ENCODE peak calls at places on chromosome 14, in six cellular contexts. Y is fibroblast of lung, U is adrenal gland, D is brain microvascular endothelial cell, Z is thyroid gland, M is body of pancreas. E is an unnamed sample.

GRCh38 chr14:34301107-34301734 is 160.8 kb downstream of the SPTSSA start:
- DNase-seq in Y (peak; percentile 48), D (peak; percentile 38), Z (no peak), U (no peak), M (peak; percentile 25), E (peak; percentile 17)

GRCh38 chr14:95830386-95830785 is 46.2 kb upstream of the TUNAR start:
- DNase-seq in D (no peak), Y (no peak), M (no peak), Z (no peak), U (no peak), E (no peak)

GRCh38 chr14:32560213-32560857 is 231.2 kb downstream of the AKAP6 start:
- DNase-seq in M (peak; percentile 55), U (peak; percentile 57), Z (peak; percentile 53), D (peak; percentile 79), Y (peak; percentile 87), E (peak; percentile 72)

GRCh38 chr14:89312937-89313336 is 104.1 kb downstream of the FOXN3 start:
- DNase-seq in M (no peak), D (no peak), Z (no peak), U (no peak), Y (no peak), E (no peak)

GRCh38 chr14:76953196-76953945 is 75.1 kb downstream of the IRF2BPL start:
- DNase-seq in Y (peak; percentile 82), Z (peak; percentile 87), D (peak; percentile 64), U (peak; percentile 72), M (peak; percentile 74), E (peak; percentile 73)

GRCh38 chr14:78356406-78356805 is 186.2 kb downstream of the NRXN3 start:
- DNase-seq in M (no peak), Z (no peak), D (no peak), U (no peak), Y (no peak), E (no peak)

GRCh38 chr14:95428557-95428956 is 87.9 kb downstream of the SYNE3 start:
- DNase-seq in Y (no peak), Z (no peak), M (no peak), D (no peak), U (no peak), E (no peak)

GRCh38 chr14:36028218-36028617 is 148.3 kb downstream of the PTCSC3 start:
- DNase-seq in Y (no peak), U (no peak), Z (no peak), M (no peak), D (no peak), E (no peak)

GRCh38 chr14:61564623-61565091 is 130.7 kb upstream of the HIF1A start:
- DNase-seq in D (peak; percentile 97), Y (peak; percentile 91), M (no peak), Z (no peak), U (no peak), E (no peak)

GRCh38 chr14:46582826-46583225 is 68.8 kb downstream of the RPL10L start:
- DNase-seq in D (no peak), Z (no peak), Y (no peak), M (no peak), U (no peak), E (no peak)

GRCh38 chr14:50321009-50321660 is 9.0 kb downstream of the DMAC2L start:
- DNase-seq in Z (peak; percentile 65), D (peak; percentile 98), U (peak; percentile 54), M (peak; percentile 74), Y (peak; percentile 96), E (peak; percentile 84)

GRCh38 chr14:60647081-60647836 is 2.0 kb downstream of the SIX1 start:
- DNase-seq in D (peak; percentile 56), U (no peak), M (no peak), Y (peak; percentile 75), Z (peak; percentile 41), E (no peak)

GRCh38 chr14:59228416-59228815 is 39.9 kb downstream of the DAAM1 start:
- DNase-seq in U (no peak), Z (no peak), M (no peak), Y (no peak), D (no peak), E (no peak)
- H3K27ac ChIP-seq in U (no peak overlapping the region), Z (no peak overlapping the region), M (no peak overlapping the region), Y (no peak overlapping the region), D (no peak overlapping the region), E (no peak overlapping the region)

GRCh38 chr14:68820536-68820935 is 27.7 kb upstream of the ZFP36L1 start:
- DNase-seq in Y (no peak), Z (no peak), D (no peak), M (no peak), U (no peak), E (no peak)

GRCh38 chr14:68819260-68819691 is 26.4 kb upstream of the ZFP36L1 start:
- DNase-seq in Y (peak; percentile 63), U (no peak), M (no peak), D (peak; percentile 28), Z (no peak), E (no peak)

GRCh38 chr14:68822132-68822651 is 29.3 kb upstream of the ZFP36L1 start:
- DNase-seq in D (no peak), U (no peak), Y (no peak), Z (no peak), M (no peak), E (no peak)

GRCh38 chr14:68820999-68821683 is 28.3 kb upstream of the ZFP36L1 start:
- DNase-seq in U (no peak), D (no peak), M (no peak), Z (no peak), Y (no peak), E (no peak)

DNA sequence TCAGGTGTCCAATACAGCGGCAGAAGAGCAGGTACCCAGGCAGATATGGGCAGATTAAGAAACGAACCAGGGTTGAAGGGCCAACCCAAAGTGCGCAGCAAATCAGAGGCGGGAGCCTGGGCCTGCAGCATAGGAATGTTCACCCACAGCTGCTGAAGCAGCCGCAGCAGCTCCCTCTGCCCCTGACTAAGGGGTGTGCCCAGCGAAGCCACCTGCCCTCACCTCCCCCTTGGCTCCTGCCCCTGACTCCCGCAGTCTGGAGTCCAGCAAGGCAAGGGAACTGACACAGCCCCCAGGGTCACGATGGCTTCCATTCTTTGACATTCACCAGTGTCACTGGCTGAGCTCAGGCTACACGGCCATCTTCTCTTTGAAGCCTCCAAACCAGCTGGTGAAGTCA is 27.3 kb upstream of the ZFP36L1 start:
- DNase-seq in M (no peak), Z (no peak), D (no peak), Y (no peak), U (no peak), E (no peak)
- H3K27ac ChIP-seq in M (no peak overlapping the region), Z (no peak overlapping the region), D (no peak overlapping the region), Y (no peak overlapping the region), U (no peak overlapping the region), E (no peak overlapping the region)

GRCh38 chr14:90803249-90803648 is 13.0 kb downstream of the TTC7B start:
- DNase-seq in Z (no peak), M (no peak), U (no peak), D (no peak), Y (no peak), E (no peak)
- H3K27ac ChIP-seq in Z (no peak overlapping the region), M (no peak overlapping the region), U (no peak overlapping the region), D (peak overlapping the region; percentile 40), Y (no peak overlapping the region), E (no peak overlapping the region)

GRCh38 chr14:103485504-103485903 is 37.1 kb downstream of the CKB start:
- DNase-seq in Y (no peak), M (no peak), D (no peak), U (no peak), Z (no peak), E (no peak)

GRCh38 chr14:103476631-103477030 is 46.0 kb downstream of the CKB start:
- DNase-seq in Z (no peak), D (no peak), U (no peak), M (no peak), Y (no peak), E (no peak)

GRCh38 chr14:103476065-103476464 is 46.6 kb downstream of the CKB start:
- DNase-seq in M (no peak), U (no peak), Z (no peak), Y (no peak), D (no peak), E (no peak)

GRCh38 chr14:103483600-103483999 is 39.0 kb downstream of the CKB start:
- DNase-seq in M (peak; percentile 66), Z (no peak), U (peak; percentile 71), D (peak; percentile 71), Y (peak; percentile 87), E (no peak)

DNA sequence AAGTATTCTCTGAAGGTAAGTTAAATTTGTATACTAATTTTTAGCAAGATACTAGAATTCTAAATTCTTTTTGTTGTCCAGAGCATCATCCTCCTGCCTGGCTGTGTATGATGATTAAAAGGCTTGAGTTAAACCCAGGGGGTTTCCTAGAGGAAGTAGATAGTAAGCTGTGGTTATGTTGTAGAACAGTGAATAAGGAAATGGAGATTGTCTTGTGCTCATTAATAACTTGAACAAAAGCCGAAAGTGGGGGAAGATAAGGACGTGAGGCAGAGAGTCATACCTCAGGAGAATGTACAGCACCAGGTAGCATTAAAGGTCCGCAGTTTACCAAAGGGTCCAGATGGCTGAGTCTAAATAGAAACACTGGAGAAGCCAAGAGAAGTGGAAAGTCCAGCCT is 42.0 kb downstream of the CKB start:
- DNase-seq in U (no peak), D (no peak), Z (no peak), M (no peak), Y (no peak), E (no peak)
- H3K27ac ChIP-seq in U (no peak overlapping the region), D (no peak overlapping the region), Z (no peak overlapping the region), M (no peak overlapping the region), Y (no peak overlapping the region), E (no peak overlapping the region)

DNA sequence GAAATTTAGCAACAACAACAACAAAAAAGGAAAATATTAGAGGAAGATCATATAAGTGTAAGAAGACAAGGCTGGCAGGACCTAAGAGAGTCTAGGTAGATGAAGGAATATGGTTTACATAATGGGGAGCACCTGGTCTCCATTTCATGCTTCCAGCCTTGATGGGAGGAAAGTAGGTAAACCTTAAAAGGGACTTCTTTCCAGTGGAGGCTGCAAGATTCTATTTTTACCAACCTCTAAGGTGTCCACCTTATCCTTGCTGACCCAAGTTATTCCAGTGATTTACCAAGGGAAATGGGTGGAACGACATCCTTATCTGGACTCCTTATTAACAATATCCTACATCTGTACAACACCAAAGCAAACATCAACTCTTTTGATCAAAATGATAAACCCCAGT is 30.0 kb downstream of the DAD1 start:
- DNase-seq in Y (no peak), U (no peak), Z (no peak), M (no peak), D (no peak), E (no peak)
- H3K27ac ChIP-seq in Y (no peak overlapping the region), U (no peak overlapping the region), Z (no peak overlapping the region), M (peak overlapping the region; percentile 85), D (no peak overlapping the region), E (no peak overlapping the region)

GRCh38 chr14:104528496-104528895 is 51.1 kb upstream of the C14orf180 start:
- DNase-seq in Z (no peak), U (no peak), D (no peak), M (no peak), Y (no peak), E (no peak)

GRCh38 chr14:104526723-104527645 is 52.6 kb upstream of the C14orf180 start:
- DNase-seq in Y (no peak), M (no peak), Z (no peak), U (no peak), D (no peak), E (no peak)

GRCh38 chr14:104524726-104525125 is 54.8 kb upstream of the C14orf180 start:
- DNase-seq in Y (no peak), U (no peak), M (no peak), Z (no peak), D (no peak), E (no peak)

GRCh38 chr14:104530651-104531050 is 48.9 kb upstream of the C14orf180 start:
- DNase-seq in Y (no peak), M (no peak), Z (no peak), D (no peak), U (no peak), E (no peak)

GRCh38 chr14:104527857-104528459 is 51.6 kb upstream of the C14orf180 start:
- DNase-seq in D (no peak), Y (no peak), M (no peak), U (no peak), Z (no peak), E (no peak)
- H3K27ac ChIP-seq in D (no peak overlapping the region), Y (no peak overlapping the region), M (no peak overlapping the region), U (no peak overlapping the region), Z (no peak overlapping the region), E (no peak overlapping the region)